ENCODE peak calls at places on chromosomes 6 and 20, in eight cellular contexts. P is upper lobe of left lung, L is A549, R is ovary, X is SK-N-SH, E is stomach, T is GM12878, Z is transverse colon. N is an unnamed sample.

GRCh38 chr20:43857127-43857526 is 57.5 kb upstream of the TOX2 start:
- DNase-seq in E (no peak), L (no peak), Z (no peak), X (no peak), R (no peak), P (no peak), T (no peak), N (no peak)

GRCh38 chr20:52056203-52057062 is 135.1 kb downstream of the ZFP64 start:
- DNase-seq in E (no peak), T (no peak), Z (no peak), R (no peak), P (no peak), L (peak; percentile 46), X (no peak), N (no peak)

GRCh38 chr6:129671442-129672344 is 38.3 kb downstream of the ARHGAP18 start:
- DNase-seq in X (no peak), R (no peak), P (no peak), T (peak; percentile 89), Z (peak; percentile 49), E (no peak), L (no peak), N (no peak)

GRCh38 chr20:10329387-10330005 is 104.5 kb downstream of the MKKS start:
- DNase-seq in R (no peak), P (no peak), L (no peak), X (no peak), Z (no peak), T (no peak), E (no peak), N (no peak)

GRCh38 chr20:48807586-48808381 is 20.0 kb downstream of the PREX1 start:
- DNase-seq in R (no peak), L (no peak), X (no peak), E (no peak), Z (no peak), T (no peak), P (no peak), N (no peak)

GRCh38 chr20:45383131-45383530 is 5.0 kb upstream of the TP53TG5 start:
- DNase-seq in E (no peak), X (no peak), P (no peak), T (no peak), Z (no peak), L (no peak), R (no peak), N (no peak)

GRCh38 chr6:23246901-23247300 is 677.5 kb downstream of the HDGFL1 start:
- DNase-seq in P (no peak), X (no peak), R (no peak), E (no peak), T (no peak), L (no peak), Z (no peak), N (no peak)

GRCh38 chr6:36742146-36742545 is 44.5 kb downstream of the RAB44 start:
- DNase-seq in T (no peak), E (no peak), L (no peak), Z (no peak), R (no peak), X (no peak), P (peak; percentile 80), N (no peak)

GRCh38 chr6:106117579-106117978 is 31.4 kb downstream of the PRDM1 start:
- DNase-seq in E (no peak), Z (no peak), X (no peak), L (no peak), R (no peak), T (no peak), P (no peak), N (no peak)

GRCh38 chr20:36493013-36493800 is 48.1 kb upstream of the MYL9 start:
- DNase-seq in L (peak; percentile 28), T (no peak), X (peak; percentile 54), Z (peak; percentile 26), E (no peak), P (peak; percentile 62), R (no peak), N (no peak)

GRCh38 chr6:158718431-158719126 is 68.7 kb downstream of the SYTL3 start:
- DNase-seq in P (no peak), R (no peak), L (peak; percentile 54), X (peak; percentile 59), Z (peak; percentile 56), T (no peak), E (peak; percentile 48), N (no peak)

GRCh38 chr6:12576389-12576788 is 140.2 kb upstream of the PHACTR1 start:
- DNase-seq in E (no peak), L (no peak), P (no peak), X (no peak), T (no peak), R (no peak), Z (no peak), N (no peak)

GRCh38 chr6:71260205-71260604 is 28.4 kb upstream of the OGFRL1 start:
- DNase-seq in Z (no peak), X (peak; percentile 62), L (no peak), R (no peak), T (no peak), E (no peak), P (no peak), N (no peak)

GRCh38 chr6:14596410-14596809 is 478.8 kb downstream of the CD83 start:
- DNase-seq in L (peak; percentile 36), X (no peak), R (no peak), E (peak; percentile 28), T (no peak), P (no peak), Z (no peak), N (peak; percentile 16)

GRCh38 chr20:20205141-20205861 is 153.0 kb downstream of the CFAP61 start:
- DNase-seq in R (no peak), P (no peak), E (no peak), L (no peak), Z (no peak), X (no peak), T (no peak), N (no peak)

GRCh38 chr20:20207291-20207690 is 155.0 kb downstream of the CFAP61 start:
- DNase-seq in L (no peak), T (no peak), E (no peak), R (no peak), Z (no peak), P (no peak), X (peak; percentile 51), N (no peak)

GRCh38 chr20:20206788-20207187 is 154.5 kb downstream of the CFAP61 start:
- DNase-seq in X (no peak), Z (no peak), P (no peak), E (no peak), T (peak; percentile 28), R (no peak), L (no peak), N (no peak)

GRCh38 chr20:20204326-20204725 is 152.0 kb downstream of the CFAP61 start:
- DNase-seq in P (no peak), E (no peak), R (no peak), T (no peak), Z (no peak), X (peak; percentile 27), L (no peak), N (no peak)

GRCh38 chr20:20205862-20206236 is 153.5 kb downstream of the CFAP61 start:
- DNase-seq in Z (no peak), T (no peak), L (no peak), R (no peak), P (no peak), E (no peak), X (no peak), N (no peak)
- TF ChIP-seq EP300 in Z (no peak), T (no peak), L (no peak), R (no peak), P (no peak), E (no peak), X (no peak), N (no peak)

GRCh38 chr6:95232477-95232876 is 344.9 kb upstream of the MANEA start:
- DNase-seq in X (no peak), P (no peak), R (no peak), L (no peak), E (no peak), T (no peak), Z (no peak), N (no peak)
- H3K4me3 ChIP-seq in X (no peak overlapping the region), P (no peak overlapping the region), R (no peak overlapping the region), L (no peak overlapping the region), E (no peak overlapping the region), T (no peak overlapping the region), Z (no peak overlapping the region), N (no peak overlapping the region)

GRCh38 chr6:152164957-152165356 is 357.5 kb downstream of the ESR1 start:
- DNase-seq in X (no peak), P (no peak), E (no peak), L (no peak), T (no peak), R (no peak), Z (no peak), N (no peak)

GRCh38 chr6:152170702-152171667 is 363.5 kb downstream of the ESR1 start:
- DNase-seq in T (peak; percentile 89), E (peak; percentile 31), X (no peak), Z (no peak), P (no peak), R (no peak), L (no peak), N (no peak)

GRCh38 chr6:152170313-152170701 is 362.8 kb downstream of the ESR1 start:
- DNase-seq in E (no peak), Z (no peak), P (no peak), T (no peak), R (no peak), X (no peak), L (no peak), N (no peak)

GRCh38 chr6:152166897-152167296 is 359.4 kb downstream of the ESR1 start:
- DNase-seq in E (no peak), P (no peak), R (no peak), Z (no peak), T (no peak), L (no peak), X (no peak), N (no peak)

DNA sequence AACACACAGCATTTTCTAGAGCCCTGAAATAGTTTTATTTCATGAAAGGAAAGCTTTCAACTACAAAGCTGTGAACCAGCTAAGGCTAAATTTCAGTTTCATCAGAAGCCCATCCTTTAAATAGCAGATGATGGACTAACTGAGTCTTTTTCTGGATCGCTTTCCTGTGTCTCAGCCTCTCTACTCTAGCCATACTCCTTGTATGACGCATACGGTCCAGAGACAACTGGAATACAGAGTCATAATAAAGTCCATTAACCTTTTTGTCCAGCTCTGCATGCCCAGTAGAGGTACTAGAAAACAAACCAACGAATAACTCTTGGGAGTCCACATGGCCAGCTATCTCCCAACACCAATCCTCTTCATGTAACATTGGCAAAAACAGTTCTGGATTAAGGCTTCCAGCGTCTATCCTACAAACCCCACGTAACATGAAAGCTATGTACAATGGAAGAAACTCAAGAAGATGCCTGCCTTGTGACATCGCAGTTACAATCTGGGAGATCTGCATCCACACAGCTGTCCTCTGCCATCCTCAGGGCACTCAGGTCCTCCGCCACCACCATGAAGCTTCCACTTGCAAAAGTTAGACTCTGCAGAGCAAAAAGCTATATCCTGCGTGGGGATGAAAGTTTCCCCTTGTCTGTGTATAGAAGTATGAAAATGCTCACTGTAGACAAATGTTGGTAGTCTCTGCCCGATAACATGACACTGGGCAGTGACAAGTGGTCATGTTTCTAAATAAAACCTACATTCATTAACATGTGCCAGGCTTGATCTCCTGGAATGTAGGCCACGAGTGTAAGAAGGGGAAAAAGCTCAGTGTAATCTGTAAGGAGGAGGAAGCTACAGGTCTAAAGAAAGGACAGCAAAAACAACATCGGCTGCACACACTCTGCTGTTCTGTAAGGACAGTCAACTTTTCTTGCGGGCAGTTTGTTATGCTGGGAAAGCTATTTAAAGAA is 360.4 kb downstream of the ESR1 start:
- DNase-seq in T (no peak), P (no peak), E (no peak), L (no peak), Z (no peak), R (no peak), X (no peak), N (no peak)
- H3K27ac ChIP-seq in T (no peak overlapping the region), P (no peak overlapping the region), E (no peak overlapping the region), L (no peak overlapping the region), Z (no peak overlapping the region), R (no peak overlapping the region), X (no peak overlapping the region), N (no peak overlapping the region)

GRCh38 chr6:139588734-139589418 is 214.4 kb upstream of the CITED2 start:
- DNase-seq in Z (no peak), E (no peak), L (peak; percentile 38), P (no peak), T (no peak), X (no peak), R (no peak), N (no peak)
- TF ChIP-seq EP300 in Z (no peak), E (no peak), L (no peak), P (no peak), T (no peak), X (no peak), R (no peak), N (no peak)